ENCODE peak calls at places on chromosome 15, in ten cellular contexts. Z, S, T, X, M, L, F, J, H and A are unnamed samples.

GRCh38 chr15:47870956-47871625 is 153.8 kb downstream of the SEMA6D start:
- DNase-seq in Z (no peak), S (no peak), T (peak), X (no peak), M (no peak), L (no peak), F (peak), J (peak), H (no peak), A (peak)

GRCh38 chr15:96088592-96088991 is 241.9 kb upstream of the NR2F2 start:
- DNase-seq in Z (no peak), S (no peak), T (no peak), X (no peak), M (no peak), L (no peak), F (no peak), J (no peak), H (no peak), A (no peak)

GRCh38 chr15:99207672-99208071 is 41.7 kb downstream of the TTC23 start:
- DNase-seq in Z (no peak), S (no peak), T (peak), X (no peak), M (no peak), L (no peak), F (no peak), J (no peak), H (no peak), A (no peak)

GRCh38 chr15:61815356-61816083 is 244.7 kb downstream of the VPS13C start:
- DNase-seq in Z (no peak), S (no peak), T (no peak), X (no peak), M (no peak), L (no peak), F (no peak), J (no peak), H (no peak), A (no peak)

GRCh38 chr15:66907826-66908502 is 157.4 kb upstream of the SMAD3 start:
- DNase-seq in Z (no peak), S (peak), T (no peak), X (peak), M (peak), L (peak), F (no peak), J (peak), H (no peak), A (peak)

GRCh38 chr15:75502360-75502759 is 50.9 kb upstream of the SIN3A start:
- DNase-seq in Z (no peak), S (no peak), T (no peak), X (no peak), M (no peak), L (no peak), F (no peak), J (no peak), H (peak), A (no peak)

GRCh38 chr15:83248151-83248851 is 36.2 kb downstream of the BNC1 start:
- DNase-seq in Z (peak), S (no peak), T (peak), X (peak), M (peak), L (peak), F (peak), J (no peak), H (peak), A (peak)

GRCh38 chr15:43093026-43093425 is 12.8 kb downstream of the UBR1 start:
- DNase-seq in Z (no peak), S (no peak), T (no peak), X (no peak), M (no peak), L (peak), F (no peak), J (no peak), H (no peak), A (peak)

GRCh38 chr15:85383470-85384148 is 3.2 kb downstream of the AKAP13 start:
- DNase-seq in Z (no peak), S (no peak), T (no peak), X (no peak), M (no peak), L (no peak), F (no peak), J (no peak), H (no peak), A (no peak)